ENCODE peak calls at places on chromosomes 16 and 17, in four cellular contexts. One of them, this sample, is unnamed. For H3K9me3, the result is how much of the 10 kb centered on the place peaks cover.

GRCh38 chr17:79670537-79671386 is 59.9 kb upstream of the RBFOX3 start:
- DNase-seq in adrenal gland: no peak
- DNase-seq in CD4-positive, CD25-positive, alpha-beta regulatory T cell: no peak
- DNase-seq in PC-3: no peak
- DNase-seq in this sample: no peak

GRCh38 chr17:83085103-83085502 is 5.7 kb downstream of the METRNL start:
- DNase-seq in adrenal gland: no peak
- DNase-seq in CD4-positive, CD25-positive, alpha-beta regulatory T cell: no peak
- DNase-seq in PC-3: no peak
- DNase-seq in this sample: no peak

GRCh38 chr16:17155480-17155879 is 315.3 kb downstream of the XYLT1 start:
- DNase-seq in adrenal gland: no peak
- DNase-seq in CD4-positive, CD25-positive, alpha-beta regulatory T cell: no peak
- DNase-seq in PC-3: no peak
- DNase-seq in this sample: no peak

GRCh38 chr17:69012895-69013805 is 47.6 kb downstream of the ABCA9 start:
- DNase-seq in adrenal gland: no peak
- DNase-seq in CD4-positive, CD25-positive, alpha-beta regulatory T cell: no peak
- DNase-seq in PC-3: peak
- DNase-seq in this sample: peak

GRCh38 chr17:57707892-57708291 is 37.2 kb downstream of the CCDC182 start:
- DNase-seq in adrenal gland: no peak
- DNase-seq in CD4-positive, CD25-positive, alpha-beta regulatory T cell: no peak
- DNase-seq in PC-3: no peak
- DNase-seq in this sample: peak

GRCh38 chr16:57486858-57487834 is 853 bp upstream of the DOK4 start:
- DNase-seq in adrenal gland: peak
- DNase-seq in CD4-positive, CD25-positive, alpha-beta regulatory T cell: no peak
- DNase-seq in PC-3: no peak
- DNase-seq in this sample: no peak

GRCh38 chr17:9886141-9886930 is 18.7 kb downstream of the RCVRN start:
- DNase-seq in adrenal gland: no peak
- DNase-seq in CD4-positive, CD25-positive, alpha-beta regulatory T cell: no peak
- DNase-seq in PC-3: no peak
- DNase-seq in this sample: no peak

GRCh38 chr17:8250101-8250500 is 1.0 kb downstream of the PFAS start:
- DNase-seq in adrenal gland: no peak
- DNase-seq in CD4-positive, CD25-positive, alpha-beta regulatory T cell: no peak
- DNase-seq in PC-3: peak
- DNase-seq in this sample: no peak

GRCh38 chr17:64426584-64426983 is 22.3 kb upstream of the MILR1 start:
- DNase-seq in adrenal gland: no peak
- DNase-seq in CD4-positive, CD25-positive, alpha-beta regulatory T cell: no peak
- DNase-seq in PC-3: no peak
- DNase-seq in this sample: no peak

GRCh38 chr17:17970699-17971430 is 1.3 kb downstream of the TOM1L2 start:
- DNase-seq in adrenal gland: no peak
- DNase-seq in CD4-positive, CD25-positive, alpha-beta regulatory T cell: no peak
- DNase-seq in PC-3: peak
- DNase-seq in this sample: peak

GRCh38 chr17:29140631-29141483 is 39.3 kb downstream of the MYO18A start:
- DNase-seq in adrenal gland: no peak
- DNase-seq in CD4-positive, CD25-positive, alpha-beta regulatory T cell: peak
- DNase-seq in PC-3: no peak
- DNase-seq in this sample: no peak

GRCh38 chr16:11310634-11310977 is 29.5 kb upstream of the PRM1 start:
- DNase-seq in adrenal gland: no peak
- DNase-seq in CD4-positive, CD25-positive, alpha-beta regulatory T cell: no peak
- DNase-seq in PC-3: no peak
- DNase-seq in this sample: no peak

GRCh38 chr16:11310997-11311561 is 29.9 kb upstream of the PRM1 start:
- DNase-seq in adrenal gland: no peak
- DNase-seq in CD4-positive, CD25-positive, alpha-beta regulatory T cell: peak
- DNase-seq in PC-3: no peak
- DNase-seq in this sample: no peak

GRCh38 chr16:11308493-11309283 is 27.6 kb upstream of the PRM1 start:
- DNase-seq in adrenal gland: no peak
- DNase-seq in CD4-positive, CD25-positive, alpha-beta regulatory T cell: no peak
- DNase-seq in PC-3: no peak
- DNase-seq in this sample: no peak

GRCh38 chr16:11307639-11308492 is 26.7 kb upstream of the PRM1 start:
- DNase-seq in adrenal gland: no peak
- DNase-seq in CD4-positive, CD25-positive, alpha-beta regulatory T cell: no peak
- DNase-seq in PC-3: no peak
- DNase-seq in this sample: no peak

DNA sequence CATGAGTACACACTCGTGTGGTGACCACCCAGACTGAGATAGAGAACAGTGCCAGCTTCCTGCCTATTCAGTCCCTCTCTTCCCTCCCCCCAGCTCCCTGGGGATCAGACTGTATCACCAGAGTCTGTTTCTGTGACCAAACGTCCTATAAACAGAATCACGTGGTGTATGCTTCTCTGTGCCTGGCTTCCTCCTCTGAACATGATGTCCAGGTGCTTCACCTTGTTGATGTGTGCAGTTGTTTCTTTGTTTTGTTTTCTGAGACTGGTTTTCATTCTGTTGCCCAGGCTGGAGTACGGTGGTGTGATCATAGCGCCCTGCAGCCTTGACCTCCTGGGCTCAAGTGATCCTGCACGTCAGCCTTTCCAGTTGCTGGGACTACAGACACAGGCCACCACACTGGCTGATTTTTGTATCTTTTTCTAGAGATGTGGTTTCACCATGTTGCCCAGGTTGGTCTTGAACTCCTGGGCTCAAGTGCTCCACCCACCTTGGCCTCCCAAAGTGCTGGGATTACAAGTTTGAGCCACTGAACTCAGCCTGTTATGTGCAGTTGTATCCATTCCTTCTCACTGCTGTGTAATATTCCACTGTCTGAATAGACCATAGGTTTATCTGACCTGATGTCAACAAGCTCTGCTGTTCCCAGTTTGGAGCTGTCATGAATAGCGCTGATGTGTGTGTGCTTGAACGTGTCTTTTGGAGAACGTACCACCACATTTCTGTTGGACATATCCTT is 28.9 kb upstream of the PRM1 start:
- DNase-seq in adrenal gland: no peak
- DNase-seq in CD4-positive, CD25-positive, alpha-beta regulatory T cell: no peak
- DNase-seq in PC-3: no peak
- DNase-seq in this sample: no peak
- H3K4me3 ChIP-seq in adrenal gland: no peak
- H3K4me3 ChIP-seq in CD4-positive, CD25-positive, alpha-beta regulatory T cell: no peak
- H3K4me3 ChIP-seq in PC-3: no peak
- H3K4me3 ChIP-seq in this sample: no peak

DNA sequence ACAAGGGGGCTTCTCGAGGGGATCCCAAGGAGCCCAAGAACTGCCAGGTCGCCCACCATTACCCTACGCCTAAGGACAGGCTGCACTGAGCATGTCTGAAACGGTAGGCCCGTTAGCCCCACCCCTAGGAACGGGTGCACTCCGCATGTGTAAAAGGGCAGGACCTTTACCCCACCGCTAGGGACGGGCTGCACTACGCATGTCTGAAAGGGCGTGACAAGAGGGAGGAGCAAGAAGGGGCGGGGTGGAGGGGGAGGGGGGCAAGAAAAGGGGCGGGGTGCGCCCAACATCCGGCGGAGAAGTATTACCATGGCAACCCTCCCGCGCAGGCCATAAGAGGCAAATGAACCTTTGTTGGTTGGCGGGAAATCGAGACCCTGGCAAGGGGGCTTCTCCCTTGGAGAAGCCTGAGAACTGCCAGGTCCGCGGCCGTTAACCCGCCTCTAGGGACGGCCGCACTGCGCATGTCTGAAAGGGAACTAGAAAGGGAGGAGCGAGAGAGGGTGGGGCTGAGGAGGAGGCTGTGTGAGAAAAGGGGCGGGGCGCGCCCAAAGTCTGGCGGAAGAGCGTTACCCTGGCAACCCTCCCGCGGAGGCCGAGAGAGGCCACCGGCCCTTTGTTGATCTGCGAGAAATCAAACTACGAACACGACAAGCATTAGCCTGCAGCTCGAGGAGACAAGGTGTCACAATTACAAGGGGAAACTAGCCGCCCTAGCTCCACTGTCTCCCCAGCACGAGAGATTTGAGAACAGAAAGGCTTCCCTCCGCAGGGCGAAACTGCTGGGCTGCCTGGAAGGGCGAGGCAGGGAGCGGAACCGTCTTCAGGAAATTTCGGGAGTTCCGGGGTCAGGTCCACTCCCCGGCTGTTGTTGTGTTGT is 2046.8 kb downstream of the TP53TG3F start:
- DNase-seq in adrenal gland: no peak
- DNase-seq in CD4-positive, CD25-positive, alpha-beta regulatory T cell: no peak
- DNase-seq in PC-3: no peak
- DNase-seq in this sample: no peak
- H3K9me3 ChIP-seq in adrenal gland: under half
- H3K9me3 ChIP-seq in CD4-positive, CD25-positive, alpha-beta regulatory T cell: under half
- H3K9me3 ChIP-seq in PC-3: under half
- H3K9me3 ChIP-seq in this sample: under half

DNA sequence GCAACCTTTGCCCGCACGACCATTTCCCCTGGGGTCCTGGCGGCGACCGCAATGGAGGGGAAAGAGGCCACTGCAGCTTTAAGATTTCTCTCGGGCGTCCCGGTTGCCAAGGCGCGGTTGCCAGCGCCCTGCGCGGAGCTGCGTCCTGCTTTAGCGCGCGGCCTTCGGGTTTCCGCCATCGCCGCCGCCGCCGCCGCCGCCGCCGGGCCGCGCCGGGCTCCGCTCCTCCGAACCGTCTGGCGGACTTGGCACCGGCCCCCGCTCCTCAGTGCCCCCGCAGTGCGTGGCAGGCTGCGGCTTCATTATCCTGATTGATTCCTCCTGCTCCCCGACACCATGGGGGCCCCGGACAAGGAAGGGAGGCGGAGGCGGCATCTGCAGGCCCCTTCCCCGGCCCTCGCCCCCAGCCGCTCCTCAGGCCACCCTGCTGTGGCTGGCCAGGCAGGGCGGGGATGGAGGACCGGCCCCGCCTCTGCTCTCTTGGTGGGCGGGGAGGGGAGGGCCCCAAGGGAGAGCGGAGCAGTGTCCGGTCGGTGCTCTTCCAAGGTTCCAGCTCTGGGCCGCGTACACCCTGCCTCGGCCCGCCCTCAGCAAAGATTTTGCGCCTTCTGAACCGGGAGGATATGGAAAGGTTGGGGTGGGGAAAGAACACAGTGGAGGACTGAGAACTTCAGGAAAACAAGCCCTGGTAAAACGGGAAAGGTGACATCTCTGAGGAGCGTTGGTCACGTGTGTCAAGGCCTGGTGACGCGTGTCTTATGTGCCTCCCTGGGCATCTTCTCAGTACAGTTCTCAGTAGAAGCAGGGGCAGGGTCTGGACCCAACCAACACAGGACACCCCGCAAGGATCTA is 34.0 kb downstream of the NEUROD2 start:
- DNase-seq in adrenal gland: peak
- DNase-seq in CD4-positive, CD25-positive, alpha-beta regulatory T cell: no peak
- DNase-seq in PC-3: peak
- DNase-seq in this sample: peak
- H3K4me3 ChIP-seq in adrenal gland: no peak
- H3K4me3 ChIP-seq in CD4-positive, CD25-positive, alpha-beta regulatory T cell: no peak
- H3K4me3 ChIP-seq in PC-3: peak
- H3K4me3 ChIP-seq in this sample: peak

GRCh38 chr16:3311496-3311895 is 6.2 kb downstream of the ZNF75A start:
- DNase-seq in adrenal gland: no peak
- DNase-seq in CD4-positive, CD25-positive, alpha-beta regulatory T cell: no peak
- DNase-seq in PC-3: no peak
- DNase-seq in this sample: no peak
- H3K9me3 ChIP-seq in adrenal gland: under half
- H3K9me3 ChIP-seq in CD4-positive, CD25-positive, alpha-beta regulatory T cell: half or more
- H3K9me3 ChIP-seq in PC-3: under half
- H3K9me3 ChIP-seq in this sample: half or more

GRCh38 chr16:86575095-86575685 is 3.2 kb upstream of the FOXL1 start:
- DNase-seq in adrenal gland: no peak
- DNase-seq in CD4-positive, CD25-positive, alpha-beta regulatory T cell: no peak
- DNase-seq in PC-3: no peak
- DNase-seq in this sample: no peak
- H3K4me3 ChIP-seq in adrenal gland: no peak
- H3K4me3 ChIP-seq in CD4-positive, CD25-positive, alpha-beta regulatory T cell: no peak
- H3K4me3 ChIP-seq in PC-3: peak
- H3K4me3 ChIP-seq in this sample: peak

GRCh38 chr17:65917560-65917959 is 274.4 kb downstream of the CEP112 start:
- DNase-seq in adrenal gland: no peak
- DNase-seq in CD4-positive, CD25-positive, alpha-beta regulatory T cell: no peak
- DNase-seq in PC-3: no peak
- DNase-seq in this sample: no peak

GRCh38 chr17:65918450-65918849 is 273.5 kb downstream of the CEP112 start:
- DNase-seq in adrenal gland: no peak
- DNase-seq in CD4-positive, CD25-positive, alpha-beta regulatory T cell: no peak
- DNase-seq in PC-3: no peak
- DNase-seq in this sample: no peak

GRCh38 chr17:65918921-65919546 is 272.9 kb downstream of the CEP112 start:
- DNase-seq in adrenal gland: no peak
- DNase-seq in CD4-positive, CD25-positive, alpha-beta regulatory T cell: no peak
- DNase-seq in PC-3: no peak
- DNase-seq in this sample: no peak

GRCh38 chr17:65914784-65915342 is 277.1 kb downstream of the CEP112 start:
- DNase-seq in adrenal gland: no peak
- DNase-seq in CD4-positive, CD25-positive, alpha-beta regulatory T cell: no peak
- DNase-seq in PC-3: peak
- DNase-seq in this sample: no peak

GRCh38 chr17:65916425-65916824 is 275.5 kb downstream of the CEP112 start:
- DNase-seq in adrenal gland: no peak
- DNase-seq in CD4-positive, CD25-positive, alpha-beta regulatory T cell: no peak
- DNase-seq in PC-3: no peak
- DNase-seq in this sample: no peak
- H3K9me3 ChIP-seq in adrenal gland: under half
- H3K9me3 ChIP-seq in CD4-positive, CD25-positive, alpha-beta regulatory T cell: under half
- H3K9me3 ChIP-seq in PC-3: under half
- H3K9me3 ChIP-seq in this sample: under half

GRCh38 chr16:54933281-54934150 is 2.9 kb downstream of the IRX5 start:
- DNase-seq in adrenal gland: no peak
- DNase-seq in CD4-positive, CD25-positive, alpha-beta regulatory T cell: no peak
- DNase-seq in PC-3: no peak
- DNase-seq in this sample: no peak
- H3K4me3 ChIP-seq in adrenal gland: no peak
- H3K4me3 ChIP-seq in CD4-positive, CD25-positive, alpha-beta regulatory T cell: no peak
- H3K4me3 ChIP-seq in PC-3: no peak
- H3K4me3 ChIP-seq in this sample: peak

DNA sequence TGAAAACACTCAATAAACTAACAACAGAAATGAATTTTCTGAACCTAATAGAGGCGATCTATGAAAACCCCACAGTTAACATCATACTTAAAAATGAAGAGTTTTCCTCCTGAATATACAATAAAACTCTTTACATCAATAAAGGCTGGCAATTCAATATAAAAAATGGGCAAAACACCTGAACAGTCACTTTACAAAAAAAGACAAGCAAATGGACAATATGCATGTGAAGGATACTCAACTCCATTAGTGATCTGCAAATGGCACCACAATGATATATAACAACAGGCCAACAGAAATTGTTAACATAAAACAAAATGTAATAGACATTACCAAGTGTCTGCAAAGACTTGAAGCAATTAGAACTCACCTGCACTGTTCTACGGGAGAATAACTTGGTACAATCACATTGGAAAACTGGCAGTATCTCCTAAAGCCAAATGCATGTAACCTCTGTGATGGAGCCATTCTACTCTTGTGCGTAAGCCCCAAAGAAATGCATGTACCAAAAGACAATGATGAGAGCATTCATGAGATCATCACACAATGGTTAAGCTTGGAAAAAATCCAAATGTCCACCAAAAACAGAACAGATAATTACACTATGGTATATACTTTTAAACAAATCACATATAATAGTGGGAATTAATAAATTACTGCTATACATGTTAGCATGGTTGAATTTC is 433.4 kb upstream of the MAF start:
- DNase-seq in adrenal gland: no peak
- DNase-seq in CD4-positive, CD25-positive, alpha-beta regulatory T cell: no peak
- DNase-seq in PC-3: no peak
- DNase-seq in this sample: no peak
- H3K9me3 ChIP-seq in adrenal gland: under half
- H3K9me3 ChIP-seq in CD4-positive, CD25-positive, alpha-beta regulatory T cell: under half
- H3K9me3 ChIP-seq in PC-3: under half
- H3K9me3 ChIP-seq in this sample: under half

This sample was measured in adipocyte.